ENCODE peak calls at places on chromosomes 4 and X, in nine cellular contexts. T is heart left ventricle; S is CD4-positive, alpha-beta T cell; V is GM12865; R is cardiac fibroblast; W is Peyer's patch; F is GM12864; M is A549; G is PC-3. N is an unnamed sample.

GRCh38 chr4:1305781-1306455 is 16.2 kb downstream of the MAEA start:
- DNase-seq in V (no peak), F (no peak), T (no peak), R (no peak), M (no peak), S (no peak), W (no peak), G (no peak), N (peak)

GRCh38 chr4:56211202-56211601 is 176.1 kb downstream of the AASDH start:
- DNase-seq in G (no peak), T (no peak), S (no peak), M (no peak), V (no peak), R (no peak), W (no peak), F (no peak), N (no peak)

GRCh38 chr4:1910643-1911042 is 39.5 kb downstream of the NSD2 start:
- DNase-seq in R (peak), S (no peak), T (no peak), W (no peak), V (peak), F (no peak), G (peak), M (peak), N (no peak)

GRCh38 chr4:1243451-1244080 is 5.4 kb downstream of the CTBP1 start:
- DNase-seq in V (no peak), S (no peak), G (no peak), R (no peak), W (no peak), F (no peak), M (no peak), T (no peak), N (peak)

GRCh38 chrX:154317391-154318000 is 21.9 kb downstream of the TKTL1 start:
- DNase-seq in G (peak), W (no peak), R (peak), V (no peak), F (no peak), S (no peak), M (peak), T (peak), N (peak)

GRCh38 chr4:67933755-67934154 is 29.5 kb downstream of the TMPRSS11A start:
- DNase-seq in S (no peak), V (no peak), F (no peak), M (no peak), R (no peak), T (no peak), G (peak), W (no peak), N (no peak)

GRCh38 chrX:16786791-16787735 is 797 bp downstream of the TXLNG start:
- DNase-seq in V (peak), S (peak), M (no peak), R (peak), F (no peak), W (peak), T (peak), G (peak), N (no peak)

GRCh38 chr4:107862658-107863057 is 37.9 kb downstream of the SGMS2 start:
- DNase-seq in G (peak), S (no peak), R (peak), T (no peak), F (no peak), W (no peak), V (peak), M (peak), N (no peak)

GRCh38 chr4:120940547-120940946 is 18.0 kb upstream of the PRDM5 start:
- DNase-seq in S (no peak), V (no peak), M (no peak), T (no peak), R (no peak), W (no peak), G (no peak), F (no peak), N (no peak)

GRCh38 chr4:120939693-120940092 is 17.2 kb upstream of the PRDM5 start:
- DNase-seq in V (no peak), W (no peak), G (peak), R (no peak), F (no peak), S (no peak), M (no peak), T (no peak), N (no peak)
- TF ChIP-seq CTCF in V (no peak), W (no peak), G (no peak), R (no peak), F (no peak), S (no peak), M (no peak), T (no peak), N (no peak)

GRCh38 chr4:97123573-97123972 is 1019.7 kb downstream of the STPG2 start:
- DNase-seq in S (no peak), G (no peak), T (no peak), M (no peak), F (no peak), V (no peak), W (no peak), R (no peak), N (no peak)
- TF ChIP-seq CTCF in S (no peak), G (no peak), T (no peak), M (no peak), F (no peak), V (no peak), W (no peak), R (no peak), N (no peak)

DNA sequence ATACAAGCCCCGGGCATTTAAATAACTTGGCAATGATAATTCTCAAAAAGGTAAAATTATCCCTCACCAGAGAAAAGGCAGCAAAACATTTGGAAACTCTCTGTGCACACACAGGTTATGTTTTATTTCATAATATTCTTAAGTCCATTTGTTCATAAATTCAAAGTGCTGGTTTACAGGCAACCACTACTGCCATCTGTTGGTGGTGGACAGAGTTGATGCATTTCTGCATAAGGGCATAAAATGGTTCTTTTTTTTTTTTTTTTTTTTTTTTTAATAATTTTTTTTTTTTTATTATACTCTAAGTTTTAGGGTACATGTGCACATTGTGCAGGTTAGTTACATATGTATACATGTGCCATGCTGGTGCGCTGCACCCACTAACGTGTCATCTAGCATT is 31.5 kb upstream of the IL21 start:
- DNase-seq in R (peak), T (no peak), W (peak), G (peak), V (peak), F (no peak), M (peak), S (peak), N (no peak)
- TF ChIP-seq CTCF in R (peak), T (no peak), W (peak), G (peak), V (peak), F (peak), M (peak), S (peak), N (peak)

GRCh38 chrX:55132416-55132815 is 43.6 kb downstream of the PAGE2 start:
- DNase-seq in W (no peak), R (no peak), V (no peak), G (no peak), T (no peak), F (no peak), M (no peak), S (no peak), N (no peak)

DNA sequence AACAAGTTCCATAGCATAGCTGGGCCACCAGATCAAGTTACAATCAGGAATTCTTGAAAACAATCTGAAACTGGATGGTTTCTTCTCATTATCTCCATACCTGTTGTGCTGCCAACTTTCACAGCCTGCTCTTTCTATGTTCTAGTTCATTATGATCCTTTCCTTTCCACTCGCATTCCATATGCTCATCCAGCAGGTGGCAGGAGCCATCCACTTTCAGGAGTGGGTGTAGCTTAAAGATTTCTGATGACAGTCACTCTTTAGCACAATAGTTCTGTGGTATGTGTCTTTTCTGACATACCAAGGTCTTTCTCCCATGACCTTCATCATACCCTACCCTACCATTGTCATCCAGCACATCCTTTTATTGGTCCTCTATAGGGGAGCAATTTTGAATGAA is 46.4 kb downstream of the PAGE2 start:
- DNase-seq in F (no peak), S (no peak), R (peak), T (peak), G (peak), V (peak), M (peak), W (peak), N (no peak)
- TF ChIP-seq CTCF in F (peak), S (peak), R (peak), T (peak), G (peak), V (no peak), M (peak), W (no peak), N (peak)

DNA sequence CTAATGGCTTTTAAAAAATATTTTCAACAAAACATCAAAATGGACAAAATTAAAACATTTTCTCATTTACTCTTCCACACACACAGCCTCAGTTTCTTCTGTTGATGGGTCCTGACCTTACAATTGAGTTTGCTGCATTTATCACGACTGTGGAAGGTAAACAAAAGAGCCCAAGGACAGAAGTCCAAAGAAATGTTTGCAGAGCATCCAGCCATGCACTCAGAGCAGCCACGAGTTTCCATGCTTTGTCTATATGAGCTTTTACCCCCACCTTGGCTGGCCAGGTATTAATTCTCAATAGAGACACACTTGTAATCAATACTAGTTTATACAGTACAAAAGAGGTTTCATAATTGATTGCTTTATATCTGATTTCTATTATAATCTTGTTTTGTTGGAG is 85.0 kb upstream of the WDFY3 start:
- DNase-seq in F (no peak), V (no peak), W (no peak), T (no peak), G (no peak), M (no peak), S (no peak), R (no peak), N (no peak)
- TF ChIP-seq CTCF in F (no peak), V (no peak), W (no peak), T (no peak), G (no peak), M (no peak), S (no peak), R (no peak), N (no peak)

DNA sequence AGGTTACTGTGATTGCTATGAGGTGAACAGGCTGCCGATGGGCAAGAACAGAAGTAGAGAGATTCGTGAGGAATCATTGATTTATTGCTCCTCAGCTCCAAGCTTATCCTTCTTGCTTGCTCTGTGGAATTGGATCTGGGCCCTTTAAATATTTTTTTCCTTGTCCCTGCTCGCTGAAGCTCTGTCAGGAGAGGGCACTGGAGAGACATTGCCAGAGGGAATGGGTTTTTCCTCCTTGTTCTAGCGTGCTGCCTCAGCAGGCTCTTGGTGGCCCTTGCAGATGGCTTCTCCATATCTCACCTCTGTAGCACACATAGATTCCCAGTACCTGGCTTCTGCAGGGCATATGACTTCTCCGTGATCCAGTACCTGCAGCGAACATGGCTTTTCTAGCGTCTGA is 67.4 kb downstream of the CNGA2 start:
- DNase-seq in T (no peak), S (no peak), M (peak), W (no peak), R (peak), V (no peak), F (no peak), G (no peak), N (no peak)
- TF ChIP-seq CTCF in T (no peak), S (no peak), M (peak), W (no peak), R (peak), V (no peak), F (no peak), G (peak), N (no peak)

GRCh38 chr4:16196482-16197393 is 29.5 kb downstream of the TAPT1 start:
- DNase-seq in F (no peak), G (peak), R (peak), M (peak), W (no peak), S (no peak), V (no peak), T (no peak), N (no peak)
- TF ChIP-seq CTCF in F (no peak), G (peak), R (peak), M (peak), W (no peak), S (no peak), V (no peak), T (peak), N (peak)

N was measured in chondrocyte.